ENCODE peak calls at places on chromosomes 2 and 18, in seven cellular contexts. U is breast epithelium, C is IMR-90, Z is A549, K is sigmoid colon, E is body of pancreas, I is K562. H is an unnamed sample. For H3K4me1, the result is how much of the 10 kb centered on the place peaks cover.

GRCh38 chr2:121147766-121148165 is 137.2 kb downstream of the TFCP2L1 start:
- DNase-seq in Z (no peak), K (no peak), I (no peak), U (no peak), C (no peak), E (no peak), H (no peak)

GRCh38 chr18:57759650-57760049 is 43.5 kb downstream of the ATP8B1 start:
- DNase-seq in Z (no peak), C (no peak), U (no peak), K (no peak), E (no peak), I (no peak), H (no peak)

GRCh38 chr18:52242711-52243110 is 97.3 kb upstream of the DCC start:
- DNase-seq in E (no peak), I (no peak), C (no peak), K (no peak), U (no peak), Z (no peak), H (no peak)

GRCh38 chr2:122221665-122222064 is 466.2 kb downstream of the TSN start:
- DNase-seq in C (no peak), K (no peak), E (no peak), U (no peak), Z (no peak), I (no peak), H (no peak)

GRCh38 chr2:178927173-178927572 is 120.0 kb upstream of the TTN start:
- DNase-seq in E (no peak), Z (no peak), C (no peak), I (no peak), U (no peak), K (no peak), H (no peak)

GRCh38 chr2:23221901-23222300 is 163.1 kb upstream of the KLHL29 start:
- DNase-seq in E (no peak), K (peak), U (no peak), Z (no peak), I (no peak), C (no peak), H (no peak)

GRCh38 chr2:241412144-241412543 is 56.1 kb downstream of the FARP2 start:
- DNase-seq in C (peak), K (no peak), E (no peak), Z (no peak), U (no peak), I (peak), H (no peak)

GRCh38 chr2:202750778-202751427 is 116.1 kb downstream of the FAM117B start:
- DNase-seq in K (no peak), I (no peak), U (no peak), C (no peak), E (no peak), Z (no peak), H (no peak)

DNA sequence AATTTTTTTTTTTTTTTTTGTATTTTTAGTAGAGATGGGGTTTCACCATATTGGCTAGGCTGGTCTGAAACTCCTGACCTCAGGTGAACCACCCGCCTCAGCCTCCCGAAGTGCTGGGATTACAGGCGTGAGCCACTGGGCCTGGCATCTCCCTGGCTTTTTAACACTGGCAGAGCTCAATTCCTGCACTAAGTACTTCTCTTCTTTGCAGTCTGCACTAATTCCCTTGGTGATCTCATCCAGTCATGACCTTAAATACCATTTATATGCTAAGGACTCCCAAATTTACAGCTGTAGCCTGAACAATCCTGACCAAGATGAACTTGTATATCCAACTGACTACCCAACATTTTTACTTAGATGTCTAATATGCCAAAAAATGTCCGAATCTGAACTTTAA is 10.2 kb downstream of the PREPL start:
- DNase-seq in I (no peak), E (no peak), K (no peak), C (peak), Z (no peak), U (no peak), H (no peak)
- H3K4me1 ChIP-seq in I (under half), E (under half), K (under half), C (under half), Z (under half), U (under half), H (under half)

GRCh38 chr2:59691518-59692190 is 861.8 kb downstream of the BCL11A start:
- DNase-seq in Z (no peak), K (no peak), I (no peak), E (no peak), U (no peak), C (no peak), H (no peak)
- TF ChIP-seq CTCF in Z (no peak), K (no peak), I (no peak), E (no peak), U (no peak), C (no peak), H (no peak)

GRCh38 chr2:20205069-20205468 is 19.9 kb downstream of the SDC1 start:
- DNase-seq in U (no peak), I (no peak), C (no peak), E (no peak), Z (no peak), K (no peak), H (no peak)
- TF ChIP-seq POLR2A in U (no peak), I (no peak), C (no peak), E (no peak), Z (no peak), K (no peak), H (no peak)

DNA sequence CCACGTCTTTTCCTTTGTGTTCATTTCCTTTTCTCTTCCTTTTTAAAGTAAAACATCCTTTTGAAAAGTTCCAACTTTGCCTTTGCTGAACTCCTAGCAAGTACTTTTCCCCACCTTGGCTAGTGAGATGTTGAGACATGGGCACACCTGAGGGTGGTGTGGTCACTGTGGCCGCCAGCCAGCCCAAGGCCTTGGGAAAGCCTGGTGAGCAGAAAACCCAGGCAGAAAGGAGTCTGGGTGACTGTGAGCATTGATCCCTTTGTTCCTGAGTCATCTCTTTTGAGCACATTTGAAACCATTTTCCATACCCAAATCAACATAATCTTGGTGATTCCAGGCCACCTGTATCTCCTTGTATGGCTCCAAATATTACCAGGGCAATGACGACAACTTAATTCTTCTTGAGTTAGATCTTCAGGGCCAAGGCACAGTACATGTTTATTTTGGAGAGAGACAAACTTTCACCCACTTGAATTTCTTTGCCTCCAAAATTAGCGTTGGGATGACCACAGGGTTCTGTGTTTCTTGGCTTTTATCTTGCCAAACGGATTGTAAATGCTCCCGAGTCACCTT is 14.5 kb downstream of the EPAS1 start:
- DNase-seq in U (no peak), I (no peak), C (no peak), Z (no peak), K (no peak), E (peak), H (no peak)
- H3K4me1 ChIP-seq in U (under half), I (under half), C (under half), Z (half or more), K (under half), E (half or more), H (half or more)

GRCh38 chr18:34357944-34358580 is 133.3 kb upstream of the NOL4 start:
- DNase-seq in E (no peak), I (no peak), K (no peak), U (no peak), Z (no peak), C (no peak), H (no peak)

GRCh38 chr18:34354351-34354750 is 129.6 kb upstream of the NOL4 start:
- DNase-seq in C (no peak), U (no peak), I (no peak), E (no peak), Z (no peak), K (no peak), H (no peak)

GRCh38 chr18:34350778-34351177 is 126.1 kb upstream of the NOL4 start:
- DNase-seq in I (no peak), E (no peak), U (no peak), Z (no peak), K (no peak), C (no peak), H (no peak)

GRCh38 chr18:34352385-34353163 is 127.9 kb upstream of the NOL4 start:
- DNase-seq in E (peak), K (no peak), I (no peak), C (no peak), Z (no peak), U (no peak), H (no peak)
- TF ChIP-seq CTCF in E (no peak), K (no peak), I (no peak), C (peak), Z (no peak), U (no peak), H (peak)

GRCh38 chr2:9471212-9471611 is 3.1 kb upstream of the IAH1 start:
- DNase-seq in C (no peak), Z (no peak), E (no peak), K (no peak), I (no peak), U (no peak), H (no peak)

GRCh38 chr2:9473985-9474360 is 378 bp upstream of the IAH1 start:
- DNase-seq in U (peak), C (no peak), K (peak), I (no peak), E (peak), Z (no peak), H (peak)

GRCh38 chr2:9473308-9473984 is 905 bp upstream of the IAH1 start:
- DNase-seq in C (no peak), K (no peak), I (no peak), U (no peak), E (peak), Z (peak), H (no peak)

GRCh38 chr2:9477914-9478313 is 3.6 kb downstream of the IAH1 start:
- DNase-seq in K (no peak), Z (no peak), E (no peak), C (no peak), I (no peak), U (no peak), H (no peak)

DNA sequence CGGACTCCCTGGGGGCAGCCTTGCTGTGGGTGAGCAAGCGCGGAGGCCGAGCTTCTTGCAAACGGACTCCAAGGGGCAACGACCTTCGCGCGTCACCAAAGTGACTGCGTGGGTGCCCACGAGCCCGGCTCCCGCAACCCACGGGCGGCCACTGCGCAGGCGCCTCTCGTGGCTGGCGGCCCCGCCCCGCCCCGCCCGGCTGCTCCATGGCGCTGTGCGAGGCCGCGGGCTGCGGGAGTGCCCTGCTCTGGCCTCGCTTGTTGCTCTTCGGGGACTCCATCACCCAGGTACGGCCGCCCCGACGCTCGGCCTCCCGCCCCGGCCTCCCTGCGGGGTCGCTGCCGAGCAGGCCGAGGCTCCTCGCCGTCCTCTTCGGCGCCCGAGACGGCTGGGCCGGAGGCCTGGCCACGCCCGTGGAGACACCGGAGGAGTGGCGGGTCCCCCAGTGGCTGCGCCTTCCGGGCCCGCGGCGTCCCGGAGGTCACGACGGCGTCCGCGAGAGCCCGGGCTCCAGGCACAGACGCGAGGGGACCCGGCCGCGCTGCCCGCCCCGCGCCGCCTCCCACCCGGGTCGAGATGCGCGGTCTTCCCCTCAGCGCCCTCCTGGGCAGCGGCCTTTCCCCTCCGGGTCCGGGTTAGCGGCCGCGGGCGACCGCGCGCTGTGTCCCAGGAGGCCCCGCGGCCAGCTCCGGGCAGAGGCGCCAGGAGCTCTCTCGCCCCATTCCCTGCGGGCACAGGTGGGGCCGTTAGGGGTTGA is at the start of gene IAH1:
- DNase-seq in Z (peak), C (no peak), I (no peak), E (peak), U (peak), K (peak), H (peak)
- TF ChIP-seq POLR2A in Z (peak), C (peak), I (no peak), E (peak), U (no peak), K (no peak), H (no peak)

H was measured in heart left ventricle.